ENCODE peak calls at places on chromosomes 11 and 22, in eight cellular contexts. J, I, F, G, T, L, S and P are unnamed samples. For H3K9me3, the result is how much of the 10 kb centered on the place peaks cover.

GRCh38 chr11:68140496-68141246 is 19.5 kb upstream of the CHKA start:
- DNase-seq in J (no peak), I (no peak), F (no peak), G (no peak), T (no peak), L (no peak), S (no peak), P (no peak)

GRCh38 chr11:75147875-75148263 is 3.0 kb upstream of the SLCO2B1 start:
- DNase-seq in J (peak), I (no peak), F (peak), G (no peak), T (no peak), L (no peak), S (peak), P (no peak)

GRCh38 chr11:11265994-11266606 is 87.0 kb downstream of the CSNK2A3 start:
- DNase-seq in J (peak), I (no peak), F (peak), G (peak), T (peak), L (no peak), S (no peak), P (peak)

GRCh38 chr22:40451230-40451629 is 80.8 kb downstream of the SGSM3 start:
- DNase-seq in J (no peak), I (no peak), F (no peak), G (no peak), T (no peak), L (no peak), S (peak), P (no peak)

GRCh38 chr11:112023104-112023503 is 2.1 kb upstream of the DLAT start:
- DNase-seq in J (no peak), I (no peak), F (no peak), G (no peak), T (no peak), L (no peak), S (no peak), P (no peak)

GRCh38 chr22:20304646-20305045 is 15.2 kb downstream of the DGCR6L start:
- DNase-seq in J (no peak), I (no peak), F (no peak), G (no peak), T (no peak), L (no peak), S (no peak), P (no peak)

GRCh38 chr11:123221074-123221473 is 26.0 kb upstream of the CLMP start:
- DNase-seq in J (no peak), I (no peak), F (no peak), G (no peak), T (no peak), L (no peak), S (no peak), P (no peak)

GRCh38 chr11:9663699-9664275 is at the start of gene SWAP70:
- DNase-seq in J (peak), I (peak), F (peak), G (peak), T (no peak), L (peak), S (peak), P (peak)

GRCh38 chr11:123475478-123475877 is 45.4 kb downstream of the GRAMD1B start:
- DNase-seq in J (no peak), I (no peak), F (no peak), G (peak), T (no peak), L (no peak), S (no peak), P (no peak)

GRCh38 chr22:16824718-16825687 is at the start of gene XKR3:
- DNase-seq in J (no peak), I (no peak), F (peak), G (no peak), T (peak), L (no peak), S (no peak), P (peak)

GRCh38 chr11:26219506-26220117 is 112.3 kb upstream of the ANO3 start:
- DNase-seq in J (no peak), I (no peak), F (no peak), G (peak), T (no peak), L (no peak), S (no peak), P (peak)

GRCh38 chr22:24359452-24360120 is 67.8 kb upstream of the ADORA2A start:
- DNase-seq in J (no peak), I (no peak), F (no peak), G (no peak), T (no peak), L (no peak), S (no peak), P (no peak)

GRCh38 chr11:75602916-75603315 is 40.9 kb downstream of the SERPINH1 start:
- DNase-seq in J (no peak), I (no peak), F (no peak), G (peak), T (no peak), L (no peak), S (no peak), P (no peak)

GRCh38 chr11:44496391-44496790 is 69.1 kb upstream of the CD82 start:
- DNase-seq in J (no peak), I (no peak), F (no peak), G (no peak), T (no peak), L (no peak), S (no peak), P (no peak)

GRCh38 chr22:50672471-50673230 is at the start of gene SHANK3:
- DNase-seq in J (peak), I (no peak), F (peak), G (no peak), T (no peak), L (no peak), S (peak), P (no peak)

GRCh38 chr11:100810666-100811065 is 123.6 kb downstream of the ARHGAP42 start:
- DNase-seq in J (no peak), I (no peak), F (no peak), G (no peak), T (no peak), L (no peak), S (no peak), P (no peak)
- H3K9me3 ChIP-seq in J (under half), I (under half), F (under half), G (under half), T (under half), L (under half), S (under half), P (under half)

DNA sequence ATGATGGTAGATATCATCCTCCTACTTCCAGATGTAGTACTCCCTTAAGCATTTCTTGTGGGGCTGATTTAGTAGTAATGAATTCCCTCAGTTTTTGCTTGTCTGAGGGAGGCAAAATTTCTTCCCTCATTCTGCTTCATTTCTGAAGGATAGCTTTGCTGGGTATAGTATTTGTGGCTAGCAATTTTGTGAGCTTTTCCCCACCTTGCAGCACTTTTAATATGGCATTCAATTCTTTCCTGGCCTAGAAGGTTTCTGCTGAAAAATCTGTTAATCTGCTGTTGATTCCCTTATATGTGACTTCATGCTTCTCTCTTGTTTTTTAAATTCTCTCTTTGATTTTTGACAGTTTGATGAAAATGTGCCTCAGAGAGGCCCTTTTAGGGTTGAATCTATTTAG is 50.4 kb downstream of the KCNQ1OT1 start:
- DNase-seq in J (no peak), I (no peak), F (no peak), G (no peak), T (no peak), L (no peak), S (no peak), P (no peak)
- H3K9me3 ChIP-seq in J (half or more), I (half or more), F (half or more), G (half or more), T (under half), L (half or more), S (half or more), P (under half)

DNA sequence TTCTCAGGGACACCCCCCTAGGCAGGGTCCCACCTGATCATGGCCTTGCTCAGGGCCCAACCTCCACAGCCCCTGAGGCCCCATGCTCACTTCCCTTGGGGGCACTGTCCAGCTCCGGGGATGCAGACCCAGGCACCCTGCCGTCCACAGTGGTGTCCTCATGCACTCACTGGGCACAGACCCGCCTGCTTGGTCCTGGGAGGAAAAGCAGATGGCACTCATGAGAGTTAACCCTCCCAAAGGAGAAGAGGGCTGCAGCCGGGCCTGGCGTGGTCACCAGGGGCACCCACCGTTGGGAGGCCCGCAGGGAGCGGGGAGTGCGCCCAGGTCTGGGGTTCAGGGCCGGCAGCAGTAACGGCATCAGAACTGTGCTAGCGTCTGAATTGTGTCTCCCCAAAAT is 1270.9 kb downstream of the BRD1 start:
- DNase-seq in J (no peak), I (no peak), F (no peak), G (no peak), T (no peak), L (no peak), S (no peak), P (no peak)
- H3K9me3 ChIP-seq in J (under half), I (under half), F (under half), G (half or more), T (under half), L (half or more), S (under half), P (under half)

GRCh38 chr22:49332691-49333090 is 495.0 kb downstream of the BRD1 start:
- DNase-seq in J (no peak), I (no peak), F (no peak), G (no peak), T (no peak), L (no peak), S (no peak), P (no peak)

GRCh38 chr22:49334589-49334873 is 493.1 kb downstream of the BRD1 start:
- DNase-seq in J (no peak), I (no peak), F (no peak), G (no peak), T (no peak), L (no peak), S (no peak), P (no peak)

GRCh38 chr22:49331878-49332277 is 495.8 kb downstream of the BRD1 start:
- DNase-seq in J (no peak), I (no peak), F (no peak), G (no peak), T (no peak), L (no peak), S (no peak), P (no peak)

GRCh38 chr22:49334976-49335375 is 492.7 kb downstream of the BRD1 start:
- DNase-seq in J (no peak), I (no peak), F (no peak), G (no peak), T (no peak), L (no peak), S (no peak), P (no peak)

DNA sequence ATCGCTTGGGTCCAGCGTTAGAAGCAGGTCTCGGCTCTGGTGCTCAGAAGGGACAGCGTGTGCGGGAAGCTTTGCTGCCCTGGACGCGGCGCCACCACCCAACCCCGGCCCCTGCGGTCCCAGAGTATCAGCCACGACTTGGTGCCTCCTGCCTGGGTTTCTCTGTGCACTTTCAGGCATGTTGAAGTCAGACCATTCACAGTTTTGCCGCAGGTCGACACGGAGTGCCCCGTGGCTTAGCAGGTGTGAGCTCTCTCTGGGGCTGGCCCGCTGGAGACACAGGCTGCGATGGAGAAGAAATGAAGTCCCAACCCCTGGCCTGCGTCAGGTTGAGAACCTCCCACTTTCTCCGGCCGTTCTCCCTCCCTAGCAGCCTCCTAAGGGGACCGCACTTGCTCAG is 494.5 kb downstream of the BRD1 start:
- DNase-seq in J (peak), I (no peak), F (no peak), G (no peak), T (no peak), L (no peak), S (no peak), P (peak)
- H3K9me3 ChIP-seq in J (under half), I (under half), F (under half), G (half or more), T (under half), L (half or more), S (under half), P (under half)